ENCODE peak calls at places on chromosome 21, in six cellular contexts. M, O, P, F, Z and T are unnamed samples.
A peak's percentile ranks its signal among the peaks of the same experiment; 100 is the strongest.

GRCh38 chr21:46552274-46552673 is 52.6 kb downstream of the S100B start:
- DNase-seq in P (no peak), M (no peak), O (no peak), Z (no peak), F (no peak), T (no peak)

GRCh38 chr21:33808715-33809367 is 106.8 kb downstream of the ATP5PO start:
- DNase-seq in O (no peak), F (no peak), P (no peak), Z (no peak), M (no peak), T (no peak)

GRCh38 chr21:45871616-45872236 is 109.8 kb upstream of the COL6A1 start:
- DNase-seq in O (no peak), P (no peak), Z (no peak), M (peak; percentile 40), F (no peak), T (no peak)

GRCh38 chr21:39867198-39867650 is at the start of gene PCP4:
- DNase-seq in P (peak; percentile 19), O (no peak), F (peak; percentile 20), Z (peak; percentile 61), M (no peak), T (no peak)

GRCh38 chr21:15437873-15438272 is 291.9 kb upstream of the USP25 start:
- DNase-seq in Z (no peak), O (no peak), P (no peak), F (peak; percentile 92), M (no peak), T (no peak)

GRCh38 chr21:28789571-28789970 is 203.1 kb downstream of the LTN1 start:
- DNase-seq in O (no peak), M (no peak), F (no peak), Z (no peak), P (no peak), T (no peak)

GRCh38 chr21:14545906-14546480 is at the start of gene SAMSN1:
- DNase-seq in M (peak; percentile 81), P (no peak), Z (no peak), O (no peak), F (no peak), T (peak; percentile 52)

GRCh38 chr21:15826147-15826780 is 96.5 kb downstream of the USP25 start:
- DNase-seq in P (no peak), F (peak; percentile 36), M (no peak), Z (peak; percentile 57), O (no peak), T (no peak)

GRCh38 chr21:46008893-46009635 is 27.5 kb downstream of the COL6A1 start:
- DNase-seq in Z (peak; percentile 12), O (no peak), F (no peak), P (no peak), M (no peak), T (no peak)

GRCh38 chr21:45602106-45602505 is 41.4 kb upstream of the PCBP3 start:
- DNase-seq in F (no peak), P (no peak), M (no peak), O (no peak), Z (no peak), T (no peak)

GRCh38 chr21:35303085-35303484 is 254.0 kb upstream of the RUNX1 start:
- DNase-seq in O (peak; percentile 66), P (no peak), F (peak; percentile 95), M (no peak), Z (no peak), T (no peak)

GRCh38 chr21:42661688-42662429 is 8.4 kb downstream of the PDE9A start:
- DNase-seq in P (no peak), F (no peak), O (no peak), M (no peak), Z (no peak), T (no peak)

DNA sequence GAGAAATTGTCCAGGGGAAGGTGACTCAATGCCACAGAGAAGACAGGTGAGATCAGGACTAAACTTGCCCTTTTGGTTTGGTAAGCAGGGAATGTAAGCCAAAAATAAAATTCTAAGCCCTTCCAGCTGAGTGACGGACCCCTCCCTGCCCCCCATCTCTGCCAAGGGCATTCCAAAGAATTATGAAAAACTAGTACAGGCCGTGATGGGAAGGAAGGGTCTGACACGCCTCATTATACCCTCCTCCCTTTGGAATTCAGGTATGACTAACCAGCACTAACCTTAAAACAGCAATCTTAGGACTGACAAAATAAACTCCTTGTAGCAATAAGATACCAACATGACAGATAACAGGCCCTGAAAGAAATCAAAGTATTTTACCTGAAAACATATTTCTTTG is 99.6 kb downstream of the GABPA start:
- DNase-seq in F (peak; percentile 35), O (no peak), Z (no peak), M (no peak), P (no peak), T (no peak)
- H3K9me3 ChIP-seq in F (no peaks in the 10 kb centered on the region), O (no peaks in the 10 kb centered on the region), Z (no peaks in the 10 kb centered on the region), M (no peaks in the 10 kb centered on the region), P (no peaks in the 10 kb centered on the region), T (no peaks in the 10 kb centered on the region)

DNA sequence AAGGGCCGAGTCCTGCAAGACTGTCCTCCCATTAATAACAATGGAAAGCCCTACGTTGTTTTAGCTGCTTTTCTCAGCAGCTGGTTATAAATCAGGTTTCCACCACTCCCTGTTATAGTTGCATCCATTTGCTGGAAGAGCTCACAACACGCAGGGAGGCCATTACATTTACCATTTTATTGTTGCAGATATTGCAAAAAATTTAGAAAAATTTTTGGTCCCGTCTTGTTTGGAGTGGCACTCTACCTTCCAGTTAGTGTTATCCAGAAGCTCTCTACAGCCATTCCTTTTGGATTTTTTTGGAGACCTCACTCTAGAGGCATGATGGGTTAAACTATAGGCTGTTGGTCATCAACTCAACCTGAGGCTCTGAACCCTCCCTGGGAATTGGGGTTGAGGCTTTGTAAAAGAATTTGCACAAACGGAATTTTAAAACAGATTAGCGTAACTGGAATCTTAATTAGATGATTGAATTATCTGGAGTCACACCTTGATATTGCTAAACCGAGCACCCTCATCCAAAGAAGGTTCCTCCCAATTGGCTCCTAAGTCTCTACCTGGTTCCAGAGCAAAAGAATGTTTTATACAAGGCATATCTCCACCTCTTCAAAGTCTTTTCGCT is 1532.0 kb upstream of the TPTE start:
- DNase-seq in M (no peak), Z (no peak), P (no peak), F (peak; percentile 58), O (no peak), T (no peak)
- H3K9me3 ChIP-seq in M (no peaks in the 10 kb centered on the region), Z (no peaks in the 10 kb centered on the region), P (no peaks in the 10 kb centered on the region), F (peaks cover 9% of the 10 kb centered on the region), O (peaks cover 40% of the 10 kb centered on the region), T (peaks cover 4% of the 10 kb centered on the region)

GRCh38 chr21:26655466-26655865 is 82.4 kb upstream of the CYYR1 start:
- DNase-seq in F (no peak), Z (no peak), P (no peak), M (no peak), O (no peak), T (no peak)

GRCh38 chr21:26659181-26659580 is 86.1 kb upstream of the CYYR1 start:
- DNase-seq in Z (no peak), F (no peak), P (no peak), O (no peak), M (no peak), T (no peak)

GRCh38 chr21:26652891-26653290 is 79.8 kb upstream of the CYYR1 start:
- DNase-seq in Z (no peak), P (no peak), M (no peak), O (no peak), F (no peak), T (no peak)

DNA sequence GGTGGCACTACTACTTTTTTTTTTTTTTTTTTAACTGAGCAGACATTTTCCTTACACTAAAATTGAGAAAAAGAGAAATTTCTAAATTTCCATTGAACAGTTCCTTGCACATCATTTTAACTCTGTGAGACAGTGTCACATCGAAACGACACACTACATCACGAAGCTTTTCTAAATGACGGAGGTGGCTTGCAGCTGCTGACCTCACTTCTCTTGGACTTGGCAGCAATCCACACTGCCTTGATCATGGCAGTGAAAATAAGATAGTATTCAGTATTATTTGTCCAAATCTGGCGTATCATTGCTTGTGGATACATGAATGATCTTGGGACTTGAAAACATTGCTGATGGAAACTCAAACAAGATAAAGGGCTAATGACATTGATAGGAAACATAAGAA is 80.3 kb upstream of the CYYR1 start:
- DNase-seq in F (no peak), P (no peak), Z (no peak), O (no peak), M (no peak), T (no peak)
- H3K9me3 ChIP-seq in F (no peaks in the 10 kb centered on the region), P (no peaks in the 10 kb centered on the region), Z (no peaks in the 10 kb centered on the region), O (no peaks in the 10 kb centered on the region), M (no peaks in the 10 kb centered on the region), T (no peaks in the 10 kb centered on the region)

GRCh38 chr21:32083175-32083574 is 195.7 kb downstream of the MIS18A start:
- DNase-seq in P (no peak), F (peak; percentile 4), O (no peak), M (no peak), Z (no peak), T (no peak)
- H3K9me3 ChIP-seq in P (no peaks in the 10 kb centered on the region), F (no peaks in the 10 kb centered on the region), O (no peaks in the 10 kb centered on the region), M (no peaks in the 10 kb centered on the region), Z (no peaks in the 10 kb centered on the region), T (no peaks in the 10 kb centered on the region)

GRCh38 chr21:30838536-30838935 is 9.0 kb upstream of the KRTAP7-1 start:
- DNase-seq in Z (no peak), M (no peak), O (no peak), P (no peak), F (no peak), T (no peak)

GRCh38 chr21:30842990-30843389 is 13.4 kb upstream of the KRTAP7-1 start:
- DNase-seq in O (no peak), M (no peak), P (no peak), F (no peak), Z (no peak), T (no peak)

DNA sequence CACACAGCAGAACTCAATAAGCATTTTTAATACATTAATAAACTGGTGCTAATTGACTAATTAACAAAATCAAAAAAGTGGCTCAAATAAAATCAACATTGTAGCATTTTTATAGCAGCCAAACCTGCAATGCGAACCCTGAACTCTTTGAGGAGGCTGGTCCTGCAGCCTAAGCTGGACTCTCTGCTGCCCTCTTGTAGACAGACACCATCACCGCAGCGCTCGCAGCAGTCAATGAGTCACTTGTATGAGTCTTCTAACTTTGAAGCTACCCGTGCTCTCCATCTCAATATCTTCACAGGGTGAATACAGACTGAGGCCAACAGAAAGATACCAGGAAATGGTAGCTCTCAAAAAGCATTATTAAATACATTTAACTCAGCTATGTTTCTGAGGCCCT is 9.7 kb upstream of the KRTAP7-1 start:
- DNase-seq in M (no peak), P (peak; percentile 13), Z (peak; percentile 18), F (no peak), O (no peak), T (no peak)
- H3K9me3 ChIP-seq in M (no peaks in the 10 kb centered on the region), P (no peaks in the 10 kb centered on the region), Z (no peaks in the 10 kb centered on the region), F (no peaks in the 10 kb centered on the region), O (peaks cover 12% of the 10 kb centered on the region), T (no peaks in the 10 kb centered on the region)

GRCh38 chr21:9755611-9756010 is 765.8 kb upstream of the TPTE start:
- DNase-seq in P (no peak), Z (no peak), O (no peak), M (no peak), F (no peak), T (no peak)
- H3K9me3 ChIP-seq in P (no peaks in the 10 kb centered on the region), Z (peaks cover 13% of the 10 kb centered on the region), O (peaks cover 61% of the 10 kb centered on the region), M (no peaks in the 10 kb centered on the region), F (peaks cover 4% of the 10 kb centered on the region), T (no peaks in the 10 kb centered on the region)